ENCODE peak calls at places on chromosomes 3 and 15, in four cellular contexts. C, K, U and A are unnamed samples.

GRCh38 chr3:157472648-157473047 is 30.6 kb downstream of the VEPH1 start:
- DNase-seq in C (no peak), U (no peak), K (no peak), A (no peak)

GRCh38 chr3:177419904-177420601 is 222.8 kb upstream of the TBL1XR1 start:
- DNase-seq in K (no peak), C (no peak), U (no peak), A (no peak)

GRCh38 chr3:170863768-170864167 is 6.2 kb downstream of the RPL22L1 start:
- DNase-seq in U (no peak), C (no peak), K (no peak), A (no peak)

GRCh38 chr3:4983739-4984510 is 4.7 kb downstream of the BHLHE40 start:
- DNase-seq in U (peak; percentile 95), K (no peak), C (peak; percentile 83), A (no peak)

GRCh38 chr15:89587955-89588354 is 12.7 kb downstream of the TICRR start:
- DNase-seq in U (no peak), K (no peak), C (no peak), A (no peak)

GRCh38 chr3:43345246-43345645 is 58.9 kb downstream of the SNRK start:
- DNase-seq in C (no peak), U (no peak), K (no peak), A (no peak)

GRCh38 chr3:59654120-59654952 is 604.5 kb upstream of the CFAP20DC start:
- DNase-seq in U (no peak), C (no peak), K (no peak), A (no peak)

GRCh38 chr3:23811117-23811487 is 5.3 kb downstream of the UBE2E1 start:
- DNase-seq in U (no peak), K (peak; percentile 17), C (peak; percentile 27), A (no peak)

GRCh38 chr3:130963878-130964277 is 62.7 kb downstream of the ASTE1 start:
- DNase-seq in U (no peak), C (no peak), K (peak; percentile 76), A (peak; percentile 3)

GRCh38 chr3:69058180-69058946 is 6.2 kb upstream of the TMF1 start:
- DNase-seq in U (no peak), C (no peak), K (no peak), A (no peak)

GRCh38 chr3:52769786-52770445 is 824 bp downstream of the NEK4 start:
- DNase-seq in U (no peak), C (peak; percentile 18), K (no peak), A (no peak)

GRCh38 chr15:35306361-35306981 is 221.4 kb upstream of the NANOGP8 start:
- DNase-seq in U (no peak), K (no peak), C (peak; percentile 50), A (no peak)

GRCh38 chr3:15768421-15769255 is 29.1 kb downstream of the ANKRD28 start:
- DNase-seq in C (peak; percentile 36), K (peak; percentile 83), U (peak; percentile 65), A (no peak)

GRCh38 chr3:197367081-197367780 is 68.8 kb upstream of the DLG1 start:
- DNase-seq in U (no peak), C (no peak), K (peak; percentile 61), A (no peak)

DNA sequence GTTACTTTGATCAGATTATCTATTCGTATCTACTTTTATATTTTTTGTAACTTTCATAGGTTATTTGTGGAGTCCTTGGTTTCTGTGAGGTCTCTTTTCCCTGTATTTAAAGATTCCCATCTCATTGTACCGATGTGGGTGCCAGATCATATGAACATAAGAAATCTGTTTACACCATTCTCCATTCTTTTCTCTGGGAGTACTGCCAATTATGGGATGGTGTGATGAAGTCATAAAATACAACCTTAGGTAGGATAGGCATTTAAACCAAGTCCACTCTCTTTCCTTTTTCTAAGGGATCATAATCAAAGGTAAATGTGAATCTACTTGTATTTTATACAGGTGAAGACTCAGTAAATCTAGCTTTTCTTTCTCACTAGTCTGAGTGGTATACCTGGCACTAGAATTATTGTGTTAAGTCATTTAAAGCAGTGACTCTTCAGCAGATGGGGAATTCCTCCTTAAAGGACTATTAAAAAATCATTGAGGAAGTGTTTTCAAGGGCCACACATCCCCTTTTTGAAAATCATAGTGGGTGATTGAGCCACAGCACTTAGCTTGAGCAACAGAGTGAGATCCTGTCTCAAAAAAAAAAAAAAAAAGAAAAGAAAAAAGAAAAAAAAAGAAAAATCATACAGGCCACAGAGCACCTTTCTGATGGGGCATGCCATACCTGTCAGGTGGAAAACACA is 12.3 kb upstream of the NFKBIZ start:
- DNase-seq in C (no peak), K (no peak), U (no peak), A (no peak)
- TF ChIP-seq BRCA1 in C (no peak), K (no peak), U (no peak), A (no peak)

DNA sequence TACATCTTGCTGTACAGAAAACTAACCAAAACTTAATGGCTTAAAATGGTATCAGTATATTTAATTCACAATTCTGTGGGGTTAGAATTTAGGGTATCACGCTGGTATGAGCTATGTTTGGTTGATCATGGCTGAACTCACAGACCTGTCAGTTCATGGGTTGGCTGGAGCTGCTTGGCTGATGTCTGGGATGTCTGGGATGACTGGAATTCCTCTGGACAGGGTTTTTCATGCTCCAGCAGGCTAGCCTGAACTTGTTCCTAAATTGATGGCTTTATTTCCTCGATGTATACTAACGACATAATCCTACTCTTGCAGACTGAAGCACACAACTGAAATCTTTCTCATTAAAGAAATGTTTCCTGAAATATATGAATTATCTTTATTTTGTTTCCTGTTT is 338.9 kb upstream of the GBE1 start:
- DNase-seq in K (peak; percentile 25), C (no peak), U (no peak), A (no peak)
- TF ChIP-seq BRCA1 in K (no peak), C (no peak), U (no peak), A (no peak)

DNA sequence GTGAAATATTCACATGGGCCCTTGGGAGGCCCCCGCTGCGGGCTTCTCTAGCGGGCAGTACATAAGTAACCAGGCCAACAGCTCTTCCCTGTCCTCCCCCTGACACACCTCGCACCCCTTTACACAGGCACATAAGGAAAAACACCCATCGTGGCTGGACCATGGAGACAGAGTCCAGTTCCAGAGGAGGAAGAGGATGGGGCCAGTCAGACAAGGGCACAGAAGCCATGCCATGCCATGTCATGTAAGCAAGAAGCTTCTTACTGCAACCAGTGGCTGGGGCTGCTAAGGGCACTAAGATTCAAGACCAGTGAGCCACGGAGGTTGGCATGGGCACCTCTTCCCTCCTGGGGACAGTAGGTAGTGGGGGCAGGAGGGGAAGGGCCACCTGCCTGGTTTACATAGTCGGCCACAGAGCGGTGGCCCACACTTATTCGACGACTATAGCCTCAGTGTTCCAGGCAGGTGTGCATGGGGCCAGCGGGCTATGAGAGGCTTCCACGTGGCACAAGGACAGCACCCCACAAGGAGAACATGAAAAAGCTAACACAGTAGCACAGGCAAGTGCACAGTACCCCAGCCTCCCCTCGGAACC is 5.7 kb upstream of the CYP11A1 start:
- DNase-seq in U (no peak), K (no peak), C (no peak), A (no peak)
- TF ChIP-seq BRCA1 in U (no peak), K (no peak), C (no peak), A (no peak)

GRCh38 chr15:75945953-75946352 is 42.3 kb downstream of the FBXO22 start:
- DNase-seq in C (no peak), U (no peak), K (no peak), A (no peak)
- TF ChIP-seq BRCA1 in C (no peak), U (no peak), K (no peak), A (no peak)